ENCODE peak calls at places on chromosomes 11 and 22, in seven cellular contexts. One of them, this sample, is unnamed.

GRCh38 chr22:19821523-19822300 is 33.0 kb downstream of the GNB1L start:
- DNase-seq in HFFc6: no peak
- DNase-seq in NCI-H774: no peak
- DNase-seq in NCI-H2081: no peak
- DNase-seq in AG09319: no peak
- DNase-seq in NCI-H510A treated with DMSO at 0.1 percent for 48 hours: no peak
- DNase-seq in D341Med: peak
- DNase-seq in this sample: no peak

GRCh38 chr11:132187814-132188213 is 817.4 kb downstream of the NTM start:
- DNase-seq in HFFc6: peak
- DNase-seq in NCI-H774: no peak
- DNase-seq in NCI-H2081: no peak
- DNase-seq in AG09319: no peak
- DNase-seq in NCI-H510A treated with DMSO at 0.1 percent for 48 hours: no peak
- DNase-seq in D341Med: no peak
- DNase-seq in this sample: no peak

GRCh38 chr11:95443386-95443785 is 212.4 kb upstream of the SESN3 start:
- DNase-seq in HFFc6: no peak
- DNase-seq in NCI-H774: no peak
- DNase-seq in NCI-H2081: no peak
- DNase-seq in AG09319: no peak
- DNase-seq in NCI-H510A treated with DMSO at 0.1 percent for 48 hours: no peak
- DNase-seq in D341Med: no peak
- DNase-seq in this sample: peak

GRCh38 chr11:96246718-96247540 is 96.1 kb downstream of the MAML2 start:
- DNase-seq in HFFc6: peak
- DNase-seq in NCI-H774: no peak
- DNase-seq in NCI-H2081: peak
- DNase-seq in AG09319: no peak
- DNase-seq in NCI-H510A treated with DMSO at 0.1 percent for 48 hours: no peak
- DNase-seq in D341Med: no peak
- DNase-seq in this sample: no peak

GRCh38 chr11:15938362-15938725 is 418.0 kb downstream of the SOX6 start:
- DNase-seq in HFFc6: no peak
- DNase-seq in NCI-H774: no peak
- DNase-seq in NCI-H2081: no peak
- DNase-seq in AG09319: no peak
- DNase-seq in NCI-H510A treated with DMSO at 0.1 percent for 48 hours: no peak
- DNase-seq in D341Med: no peak
- DNase-seq in this sample: no peak

GRCh38 chr11:13487661-13488030 is 8.2 kb downstream of the PTH start:
- DNase-seq in HFFc6: no peak
- DNase-seq in NCI-H774: no peak
- DNase-seq in NCI-H2081: no peak
- DNase-seq in AG09319: no peak
- DNase-seq in NCI-H510A treated with DMSO at 0.1 percent for 48 hours: peak
- DNase-seq in D341Med: peak
- DNase-seq in this sample: peak

GRCh38 chr22:41943661-41944209 is 3.2 kb downstream of the CENPM start:
- DNase-seq in HFFc6: peak
- DNase-seq in NCI-H774: no peak
- DNase-seq in NCI-H2081: peak
- DNase-seq in AG09319: no peak
- DNase-seq in NCI-H510A treated with DMSO at 0.1 percent for 48 hours: no peak
- DNase-seq in D341Med: no peak
- DNase-seq in this sample: peak

GRCh38 chr11:69950120-69950519 is 128.0 kb upstream of the ANO1 start:
- DNase-seq in HFFc6: no peak
- DNase-seq in NCI-H774: no peak
- DNase-seq in NCI-H2081: no peak
- DNase-seq in AG09319: no peak
- DNase-seq in NCI-H510A treated with DMSO at 0.1 percent for 48 hours: no peak
- DNase-seq in D341Med: no peak
- DNase-seq in this sample: peak

GRCh38 chr11:72144807-72145565 is 9.5 kb downstream of the FOLR3 start:
- DNase-seq in HFFc6: peak
- DNase-seq in NCI-H774: no peak
- DNase-seq in NCI-H2081: no peak
- DNase-seq in AG09319: peak
- DNase-seq in NCI-H510A treated with DMSO at 0.1 percent for 48 hours: no peak
- DNase-seq in D341Med: no peak
- DNase-seq in this sample: no peak

GRCh38 chr11:24348908-24349307 is 147.9 kb upstream of the LUZP2 start:
- DNase-seq in HFFc6: no peak
- DNase-seq in NCI-H774: no peak
- DNase-seq in NCI-H2081: peak
- DNase-seq in AG09319: no peak
- DNase-seq in NCI-H510A treated with DMSO at 0.1 percent for 48 hours: no peak
- DNase-seq in D341Med: no peak
- DNase-seq in this sample: no peak

GRCh38 chr11:134730596-134731538 is 318.8 kb upstream of the B3GAT1 start:
- DNase-seq in HFFc6: no peak
- DNase-seq in NCI-H774: no peak
- DNase-seq in NCI-H2081: no peak
- DNase-seq in AG09319: no peak
- DNase-seq in NCI-H510A treated with DMSO at 0.1 percent for 48 hours: no peak
- DNase-seq in D341Med: no peak
- DNase-seq in this sample: no peak

GRCh38 chr11:102793677-102794290 is 4.2 kb downstream of the MMP1 start:
- DNase-seq in HFFc6: no peak
- DNase-seq in NCI-H774: no peak
- DNase-seq in NCI-H2081: no peak
- DNase-seq in AG09319: no peak
- DNase-seq in NCI-H510A treated with DMSO at 0.1 percent for 48 hours: no peak
- DNase-seq in D341Med: peak
- DNase-seq in this sample: no peak

GRCh38 chr22:50473855-50474671 is 772 bp downstream of the SBF1 start:
- DNase-seq in HFFc6: peak
- DNase-seq in NCI-H774: no peak
- DNase-seq in NCI-H2081: no peak
- DNase-seq in AG09319: no peak
- DNase-seq in NCI-H510A treated with DMSO at 0.1 percent for 48 hours: no peak
- DNase-seq in D341Med: peak
- DNase-seq in this sample: peak

GRCh38 chr11:76739798-76740197 is 43.4 kb upstream of the TSKU start:
- DNase-seq in HFFc6: no peak
- DNase-seq in NCI-H774: no peak
- DNase-seq in NCI-H2081: no peak
- DNase-seq in AG09319: no peak
- DNase-seq in NCI-H510A treated with DMSO at 0.1 percent for 48 hours: no peak
- DNase-seq in D341Med: no peak
- DNase-seq in this sample: no peak

GRCh38 chr11:73538381-73538872 is 59.5 kb downstream of the FAM168A start:
- DNase-seq in HFFc6: no peak
- DNase-seq in NCI-H774: no peak
- DNase-seq in NCI-H2081: no peak
- DNase-seq in AG09319: no peak
- DNase-seq in NCI-H510A treated with DMSO at 0.1 percent for 48 hours: no peak
- DNase-seq in D341Med: no peak
- DNase-seq in this sample: no peak

GRCh38 chr22:19451570-19451969 is 4.1 kb upstream of the C22orf39 start:
- DNase-seq in HFFc6: no peak
- DNase-seq in NCI-H774: no peak
- DNase-seq in NCI-H2081: no peak
- DNase-seq in AG09319: no peak
- DNase-seq in NCI-H510A treated with DMSO at 0.1 percent for 48 hours: no peak
- DNase-seq in D341Med: no peak
- DNase-seq in this sample: no peak

GRCh38 chr11:58968251-58968711 is 29.0 kb downstream of the GLYATL1 start:
- DNase-seq in HFFc6: no peak
- DNase-seq in NCI-H774: peak
- DNase-seq in NCI-H2081: no peak
- DNase-seq in AG09319: no peak
- DNase-seq in NCI-H510A treated with DMSO at 0.1 percent for 48 hours: no peak
- DNase-seq in D341Med: no peak
- DNase-seq in this sample: no peak

GRCh38 chr22:45534339-45535192 is 31.9 kb downstream of the FBLN1 start:
- DNase-seq in HFFc6: no peak
- DNase-seq in NCI-H774: no peak
- DNase-seq in NCI-H2081: peak
- DNase-seq in AG09319: no peak
- DNase-seq in NCI-H510A treated with DMSO at 0.1 percent for 48 hours: no peak
- DNase-seq in D341Med: no peak
- DNase-seq in this sample: no peak

GRCh38 chr22:31139866-31140716 is at the start of gene PLA2G3:
- DNase-seq in HFFc6: no peak
- DNase-seq in NCI-H774: peak
- DNase-seq in NCI-H2081: peak
- DNase-seq in AG09319: no peak
- DNase-seq in NCI-H510A treated with DMSO at 0.1 percent for 48 hours: peak
- DNase-seq in D341Med: peak
- DNase-seq in this sample: no peak

GRCh38 chr11:11738370-11738769 is 103.4 kb upstream of the USP47 start:
- DNase-seq in HFFc6: no peak
- DNase-seq in NCI-H774: no peak
- DNase-seq in NCI-H2081: no peak
- DNase-seq in AG09319: no peak
- DNase-seq in NCI-H510A treated with DMSO at 0.1 percent for 48 hours: no peak
- DNase-seq in D341Med: no peak
- DNase-seq in this sample: no peak

GRCh38 chr11:104956528-104956927 is 11.8 kb downstream of the CASP4 start:
- DNase-seq in HFFc6: no peak
- DNase-seq in NCI-H774: no peak
- DNase-seq in NCI-H2081: no peak
- DNase-seq in AG09319: no peak
- DNase-seq in NCI-H510A treated with DMSO at 0.1 percent for 48 hours: no peak
- DNase-seq in D341Med: no peak
- DNase-seq in this sample: no peak

GRCh38 chr11:69376155-69377028 is 82.4 kb downstream of the MYEOV start:
- DNase-seq in HFFc6: no peak
- DNase-seq in NCI-H774: no peak
- DNase-seq in NCI-H2081: no peak
- DNase-seq in AG09319: no peak
- DNase-seq in NCI-H510A treated with DMSO at 0.1 percent for 48 hours: no peak
- DNase-seq in D341Med: no peak
- DNase-seq in this sample: no peak

GRCh38 chr11:86386791-86387190 is 12.1 kb downstream of the CCDC81 start:
- DNase-seq in HFFc6: no peak
- DNase-seq in NCI-H774: no peak
- DNase-seq in NCI-H2081: no peak
- DNase-seq in AG09319: no peak
- DNase-seq in NCI-H510A treated with DMSO at 0.1 percent for 48 hours: no peak
- DNase-seq in D341Med: no peak
- DNase-seq in this sample: no peak

GRCh38 chr11:101866619-101867491 is 48.0 kb upstream of the CEP126 start:
- DNase-seq in HFFc6: peak
- DNase-seq in NCI-H774: no peak
- DNase-seq in NCI-H2081: peak
- DNase-seq in AG09319: no peak
- DNase-seq in NCI-H510A treated with DMSO at 0.1 percent for 48 hours: no peak
- DNase-seq in D341Med: no peak
- DNase-seq in this sample: no peak

GRCh38 chr11:115503083-115503885 is 931 bp downstream of the CADM1 start:
- DNase-seq in HFFc6: no peak
- DNase-seq in NCI-H774: peak
- DNase-seq in NCI-H2081: peak
- DNase-seq in AG09319: no peak
- DNase-seq in NCI-H510A treated with DMSO at 0.1 percent for 48 hours: peak
- DNase-seq in D341Med: peak
- DNase-seq in this sample: peak

GRCh38 chr11:74450318-74450717 is 17.0 kb downstream of the KCNE3 start:
- DNase-seq in HFFc6: no peak
- DNase-seq in NCI-H774: no peak
- DNase-seq in NCI-H2081: no peak
- DNase-seq in AG09319: no peak
- DNase-seq in NCI-H510A treated with DMSO at 0.1 percent for 48 hours: no peak
- DNase-seq in D341Med: no peak
- DNase-seq in this sample: no peak

GRCh38 chr22:24304067-24304675 is 33.5 kb downstream of the SPECC1L start:
- DNase-seq in HFFc6: no peak
- DNase-seq in NCI-H774: no peak
- DNase-seq in NCI-H2081: no peak
- DNase-seq in AG09319: no peak
- DNase-seq in NCI-H510A treated with DMSO at 0.1 percent for 48 hours: peak
- DNase-seq in D341Med: no peak
- DNase-seq in this sample: no peak

GRCh38 chr11:104175769-104176168 is 11.8 kb upstream of the PDGFD start:
- DNase-seq in HFFc6: no peak
- DNase-seq in NCI-H774: no peak
- DNase-seq in NCI-H2081: no peak
- DNase-seq in AG09319: no peak
- DNase-seq in NCI-H510A treated with DMSO at 0.1 percent for 48 hours: no peak
- DNase-seq in D341Med: no peak
- DNase-seq in this sample: no peak

GRCh38 chr11:4027746-4028145 is 66.9 kb upstream of the RRM1 start:
- DNase-seq in HFFc6: no peak
- DNase-seq in NCI-H774: no peak
- DNase-seq in NCI-H2081: no peak
- DNase-seq in AG09319: no peak
- DNase-seq in NCI-H510A treated with DMSO at 0.1 percent for 48 hours: no peak
- DNase-seq in D341Med: no peak
- DNase-seq in this sample: no peak

GRCh38 chr22:43991316-43992020 is 32.6 kb upstream of the PARVB start:
- DNase-seq in HFFc6: no peak
- DNase-seq in NCI-H774: no peak
- DNase-seq in NCI-H2081: no peak
- DNase-seq in AG09319: no peak
- DNase-seq in NCI-H510A treated with DMSO at 0.1 percent for 48 hours: no peak
- DNase-seq in D341Med: no peak
- DNase-seq in this sample: no peak

GRCh38 chr11:61350336-61350735 is 11.3 kb downstream of the CYB561A3 start:
- DNase-seq in HFFc6: no peak
- DNase-seq in NCI-H774: no peak
- DNase-seq in NCI-H2081: no peak
- DNase-seq in AG09319: no peak
- DNase-seq in NCI-H510A treated with DMSO at 0.1 percent for 48 hours: no peak
- DNase-seq in D341Med: no peak
- DNase-seq in this sample: no peak

GRCh38 chr11:67364169-67364568 is 9.2 kb downstream of the CLCF1 start:
- DNase-seq in HFFc6: no peak
- DNase-seq in NCI-H774: no peak
- DNase-seq in NCI-H2081: no peak
- DNase-seq in AG09319: no peak
- DNase-seq in NCI-H510A treated with DMSO at 0.1 percent for 48 hours: no peak
- DNase-seq in D341Med: no peak
- DNase-seq in this sample: no peak

GRCh38 chr11:10612217-10612862 is 43.9 kb upstream of the LYVE1 start:
- DNase-seq in HFFc6: no peak
- DNase-seq in NCI-H774: no peak
- DNase-seq in NCI-H2081: no peak
- DNase-seq in AG09319: no peak
- DNase-seq in NCI-H510A treated with DMSO at 0.1 percent for 48 hours: no peak
- DNase-seq in D341Med: no peak
- DNase-seq in this sample: no peak

GRCh38 chr22:32967285-32968101 is 90.7 kb downstream of the SYN3 start:
- DNase-seq in HFFc6: no peak
- DNase-seq in NCI-H774: no peak
- DNase-seq in NCI-H2081: no peak
- DNase-seq in AG09319: no peak
- DNase-seq in NCI-H510A treated with DMSO at 0.1 percent for 48 hours: no peak
- DNase-seq in D341Med: no peak
- DNase-seq in this sample: no peak

GRCh38 chr11:111986589-111986988 is 38.6 kb upstream of the DLAT start:
- DNase-seq in HFFc6: no peak
- DNase-seq in NCI-H774: no peak
- DNase-seq in NCI-H2081: no peak
- DNase-seq in AG09319: no peak
- DNase-seq in NCI-H510A treated with DMSO at 0.1 percent for 48 hours: no peak
- DNase-seq in D341Med: no peak
- DNase-seq in this sample: no peak

GRCh38 chr22:31281733-31282132 is 10.6 kb downstream of the PIK3IP1 start:
- DNase-seq in HFFc6: no peak
- DNase-seq in NCI-H774: no peak
- DNase-seq in NCI-H2081: no peak
- DNase-seq in AG09319: no peak
- DNase-seq in NCI-H510A treated with DMSO at 0.1 percent for 48 hours: no peak
- DNase-seq in D341Med: no peak
- DNase-seq in this sample: no peak

GRCh38 chr22:29129644-29130201 is 56.9 kb downstream of the KREMEN1 start:
- DNase-seq in HFFc6: no peak
- DNase-seq in NCI-H774: peak
- DNase-seq in NCI-H2081: peak
- DNase-seq in AG09319: no peak
- DNase-seq in NCI-H510A treated with DMSO at 0.1 percent for 48 hours: peak
- DNase-seq in D341Med: no peak
- DNase-seq in this sample: no peak

GRCh38 chr11:16598032-16598431 is 140.4 kb upstream of the C11orf58 start:
- DNase-seq in HFFc6: no peak
- DNase-seq in NCI-H774: no peak
- DNase-seq in NCI-H2081: no peak
- DNase-seq in AG09319: no peak
- DNase-seq in NCI-H510A treated with DMSO at 0.1 percent for 48 hours: no peak
- DNase-seq in D341Med: no peak
- DNase-seq in this sample: no peak

This sample was measured in activated CD4-positive, alpha-beta T cell treated with anti-CD3 and anti-CD28 coated beads for 48 hours.